ENCODE peak calls at places on chromosomes 3 and 15, in nine cellular contexts. G is ovary, Y is PC-3, Z is AG04449, K is hepatocyte, J is HL-60, L is cardiac fibroblast, U is uterus, C is colonic mucosa. F is an unnamed sample.

GRCh38 chr3:10511809-10512494 is 6.6 kb upstream of the ATP2B2 start:
- DNase-seq in G (no peak), Y (peak), Z (peak), K (no peak), J (no peak), L (peak), U (no peak), C (no peak), F (peak)

GRCh38 chr15:40633178-40633577 is 39.1 kb downstream of the KNL1 start:
- DNase-seq in G (no peak), Y (peak), Z (no peak), K (no peak), J (no peak), L (peak), U (no peak), C (no peak), F (peak)

GRCh38 chr15:93231994-93232393 is 143.0 kb upstream of the RGMA start:
- DNase-seq in G (no peak), Y (no peak), Z (no peak), K (no peak), J (no peak), L (no peak), U (no peak), C (no peak), F (no peak)

GRCh38 chr3:112078125-112079083 is 7.8 kb upstream of the C3orf52 start:
- DNase-seq in G (no peak), Y (no peak), Z (no peak), K (no peak), J (no peak), L (no peak), U (no peak), C (no peak), F (no peak)

GRCh38 chr15:61892140-61892539 is 168.1 kb downstream of the VPS13C start:
- DNase-seq in G (no peak), Y (no peak), Z (no peak), K (no peak), J (no peak), L (no peak), U (no peak), C (no peak), F (no peak)

GRCh38 chr15:62444104-62445027 is 279.3 kb upstream of the C2CD4B start:
- DNase-seq in G (no peak), Y (peak), Z (peak), K (no peak), J (no peak), L (peak), U (no peak), C (no peak), F (peak)

GRCh38 chr15:94080416-94080815 is 150.9 kb upstream of the MCTP2 start:
- DNase-seq in G (no peak), Y (peak), Z (no peak), K (no peak), J (no peak), L (peak), U (no peak), C (no peak), F (peak)

GRCh38 chr3:37987751-37988179 is 2.8 kb upstream of the VILL start:
- DNase-seq in G (no peak), Y (peak), Z (no peak), K (peak), J (peak), L (no peak), U (no peak), C (peak), F (no peak)

GRCh38 chr3:27667751-27668150 is 54.4 kb downstream of the EOMES start:
- DNase-seq in G (no peak), Y (no peak), Z (no peak), K (no peak), J (no peak), L (no peak), U (no peak), C (no peak), F (no peak)

GRCh38 chr3:189712906-189713483 is 81.8 kb downstream of the TP63 start:
- DNase-seq in G (no peak), Y (peak), Z (no peak), K (peak), J (no peak), L (no peak), U (no peak), C (no peak), F (peak)

GRCh38 chr3:136110481-136110880 is 85.7 kb downstream of the MSL2 start:
- DNase-seq in G (no peak), Y (no peak), Z (no peak), K (no peak), J (no peak), L (no peak), U (no peak), C (no peak), F (no peak)

GRCh38 chr15:85412956-85413854 is 32.8 kb downstream of the AKAP13 start:
- DNase-seq in G (peak), Y (peak), Z (peak), K (peak), J (peak), L (peak), U (peak), C (peak), F (peak)

DNA sequence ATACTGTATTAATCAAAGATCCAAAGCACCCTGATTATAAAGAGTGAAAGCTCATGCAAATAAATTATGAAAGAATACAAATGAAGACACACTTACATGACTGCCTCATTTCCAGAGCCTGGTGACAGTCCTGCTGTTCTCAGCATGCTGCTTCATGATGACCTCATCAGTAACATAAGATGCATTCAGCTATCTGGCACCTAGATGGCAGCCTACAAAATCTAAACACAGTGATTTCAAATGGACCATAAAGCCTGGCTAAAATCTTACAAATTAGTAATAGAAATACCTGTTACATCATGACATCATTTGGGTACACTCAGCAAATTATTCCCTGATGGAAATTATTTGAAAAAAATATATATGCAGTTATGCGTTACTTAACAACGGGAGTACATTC is 207.0 kb downstream of the EPHA3 start:
- DNase-seq in G (no peak), Y (peak), Z (no peak), K (peak), J (peak), L (peak), U (no peak), C (no peak), F (peak)
- TF ChIP-seq CTCF in G (no peak), Y (peak), Z (peak), K (peak), J (no peak), L (peak), U (no peak), C (no peak), F (peak)

GRCh38 chr3:124288996-124289395 is 297.1 kb upstream of the ROPN1 start:
- DNase-seq in G (no peak), Y (no peak), Z (no peak), K (no peak), J (no peak), L (no peak), U (no peak), C (no peak), F (no peak)
- H3K4me3 ChIP-seq in G (no peak), Y (no peak), Z (no peak), K (no peak), J (no peak), L (no peak), U (no peak), C (no peak), F (no peak)

GRCh38 chr3:96813134-96813819 is 1.1 kb upstream of the EPHA6 start:
- DNase-seq in G (peak), Y (peak), Z (no peak), K (peak), J (peak), L (peak), U (peak), C (peak), F (peak)
- TF ChIP-seq CTCF in G (no peak), Y (peak), Z (peak), K (peak), J (peak), L (peak), U (peak), C (peak), F (peak)

GRCh38 chr3:4581905-4582611 is 88.9 kb downstream of the ITPR1 start:
- DNase-seq in G (no peak), Y (no peak), Z (no peak), K (no peak), J (no peak), L (no peak), U (no peak), C (no peak), F (no peak)
- H3K4me3 ChIP-seq in G (no peak), Y (no peak), Z (no peak), K (no peak), J (no peak), L (no peak), U (no peak), C (no peak), F (no peak)

DNA sequence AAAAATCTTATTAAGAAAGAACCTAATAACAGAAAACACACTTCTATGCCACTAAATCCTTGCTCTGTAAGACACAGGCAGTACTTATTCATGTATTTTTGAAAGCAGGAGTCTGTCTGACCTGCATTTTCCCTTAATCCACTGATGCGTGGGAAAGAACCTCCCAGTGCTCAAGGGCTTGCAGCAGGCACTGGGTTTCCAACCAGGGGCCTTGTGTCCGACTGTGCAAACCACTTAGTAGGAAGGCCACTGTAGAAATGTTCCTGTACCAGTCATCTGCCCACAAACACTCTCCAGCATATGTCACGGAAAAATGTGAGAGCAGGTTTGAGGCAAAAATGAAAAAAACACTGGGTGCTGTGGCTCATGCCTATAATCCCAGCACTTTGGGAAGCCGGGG is 12.4 kb downstream of the CXCR6 start:
- DNase-seq in G (no peak), Y (no peak), Z (no peak), K (no peak), J (no peak), L (no peak), U (no peak), C (no peak), F (no peak)
- TF ChIP-seq CTCF in G (no peak), Y (no peak), Z (no peak), K (no peak), J (no peak), L (no peak), U (no peak), C (no peak), F (no peak)

F was measured in foreskin fibroblast.